ENCODE peak calls at places on chromosomes 16 and 17, in four cellular contexts. K is SK-N-SH, L is tibial artery, H is psoas muscle. Z is an unnamed sample. For H3K9me3, the result is how much of the 10 kb centered on the place peaks cover.

GRCh38 chr17:30921544-30922196 is at the start of gene ADAP2:
- DNase-seq in K (peak), L (peak), H (peak), Z (no peak)

GRCh38 chr16:11857161-11857560 is 5.8 kb upstream of the RSL1D1 start:
- DNase-seq in K (no peak), L (no peak), H (no peak), Z (no peak)

GRCh38 chr16:25126820-25127232 is 15.3 kb downstream of the LCMT1 start:
- DNase-seq in K (no peak), L (no peak), H (no peak), Z (no peak)

GRCh38 chr17:41687828-41688640 is 651 bp upstream of the EIF1 start:
- DNase-seq in K (peak), L (peak), H (peak), Z (no peak)

GRCh38 chr17:63698886-63699637 is 863 bp downstream of the LIMD2 start:
- DNase-seq in K (no peak), L (peak), H (peak), Z (no peak)

GRCh38 chr17:35655303-35655702 is 68.2 kb downstream of the AP2B1 start:
- DNase-seq in K (no peak), L (no peak), H (no peak), Z (no peak)

GRCh38 chr17:31388770-31389672 is 2.5 kb upstream of the RAB11FIP4 start:
- DNase-seq in K (peak), L (peak), H (no peak), Z (peak)

GRCh38 chr17:72126575-72127486 is 6.0 kb downstream of the SOX9 start:
- DNase-seq in K (peak), L (no peak), H (no peak), Z (no peak)

GRCh38 chr16:53378138-53378537 is 56.1 kb upstream of the RBL2 start:
- DNase-seq in K (no peak), L (no peak), H (no peak), Z (no peak)

GRCh38 chr17:21275579-21276339 is 8.8 kb upstream of the MAP2K3 start:
- DNase-seq in K (peak), L (peak), H (peak), Z (peak)

GRCh38 chr17:55635253-55635766 is 87.4 kb downstream of the TMEM100 start:
- DNase-seq in K (peak), L (no peak), H (no peak), Z (no peak)

GRCh38 chr17:56809106-56809819 is 24.5 kb downstream of the C17orf67 start:
- DNase-seq in K (no peak), L (no peak), H (no peak), Z (no peak)

GRCh38 chr16:13892301-13892700 is 27.7 kb upstream of the ERCC4 start:
- DNase-seq in K (no peak), L (no peak), H (no peak), Z (no peak)

GRCh38 chr17:64499805-64500486 is 3.1 kb upstream of the POLG2 start:
- DNase-seq in K (no peak), L (no peak), H (no peak), Z (no peak)

GRCh38 chr17:63517825-63518534 is 5.2 kb upstream of the KCNH6 start:
- DNase-seq in K (no peak), L (no peak), H (no peak), Z (no peak)

GRCh38 chr16:68382296-68382718 is 66.0 kb downstream of the SMPD3 start:
- DNase-seq in K (peak), L (no peak), H (no peak), Z (no peak)

GRCh38 chr16:19919142-19919541 is 34.5 kb upstream of the GPRC5B start:
- DNase-seq in K (no peak), L (no peak), H (no peak), Z (no peak)

GRCh38 chr17:14803781-14804180 is 461.3 kb downstream of the PMP22 start:
- DNase-seq in K (no peak), L (no peak), H (no peak), Z (no peak)

GRCh38 chr16:82056550-82056896 is 21.5 kb downstream of the HSD17B2 start:
- DNase-seq in K (no peak), L (no peak), H (no peak), Z (no peak)

GRCh38 chr16:74140557-74140956 is 156.1 kb upstream of the PSMD7 start:
- DNase-seq in K (no peak), L (no peak), H (no peak), Z (no peak)

GRCh38 chr17:81666092-81666341 is 388 bp downstream of the OXLD1 start:
- DNase-seq in K (no peak), L (no peak), H (no peak), Z (no peak)

GRCh38 chr17:60151355-60151754 is 1.6 kb downstream of the CA4 start:
- DNase-seq in K (no peak), L (no peak), H (no peak), Z (no peak)

GRCh38 chr17:12229315-12229714 is 208.6 kb downstream of the MAP2K4 start:
- DNase-seq in K (no peak), L (no peak), H (no peak), Z (no peak)

GRCh38 chr16:88306860-88307545 is 75.8 kb upstream of the ZNF469 start:
- DNase-seq in K (no peak), L (no peak), H (peak), Z (no peak)

GRCh38 chr16:88534731-88535141 is 35.5 kb upstream of the ZC3H18 start:
- DNase-seq in K (no peak), L (no peak), H (peak), Z (no peak)

GRCh38 chr17:60102632-60103047 is 23.9 kb upstream of the HEATR6 start:
- DNase-seq in K (no peak), L (no peak), H (peak), Z (no peak)

GRCh38 chr16:81401035-81401950 is 43.3 kb upstream of the CMIP start:
- DNase-seq in K (no peak), L (peak), H (no peak), Z (peak)

GRCh38 chr17:2203818-2204217 is 99.8 kb downstream of the SMG6 start:
- DNase-seq in K (no peak), L (no peak), H (no peak), Z (peak)

GRCh38 chr17:17041018-17041521 is 1.2 kb upstream of the MPRIP start:
- DNase-seq in K (no peak), L (peak), H (peak), Z (no peak)

GRCh38 chr17:14207791-14208190 is 28.9 kb downstream of the CDRT15 start:
- DNase-seq in K (no peak), L (no peak), H (no peak), Z (no peak)

GRCh38 chr16:73054732-73055481 is 7.0 kb upstream of the ZFHX3 start:
- DNase-seq in K (peak), L (no peak), H (no peak), Z (no peak)

GRCh38 chr16:80791411-80791810 is 13.0 kb downstream of the CDYL2 start:
- DNase-seq in K (no peak), L (no peak), H (no peak), Z (no peak)

GRCh38 chr17:56599093-56599492 is 5.6 kb downstream of the NOG start:
- DNase-seq in K (no peak), L (no peak), H (no peak), Z (no peak)

GRCh38 chr16:31329671-31330552 is 25.1 kb upstream of the ITGAX start:
- DNase-seq in K (no peak), L (no peak), H (no peak), Z (no peak)

GRCh38 chr17:13346592-13346991 is 255.1 kb downstream of the HS3ST3A1 start:
- DNase-seq in K (no peak), L (no peak), H (no peak), Z (no peak)

GRCh38 chr17:62876063-62876462 is 67.9 kb upstream of the MARCHF10 start:
- DNase-seq in K (no peak), L (no peak), H (no peak), Z (no peak)

GRCh38 chr17:49996495-49997255 is 1.7 kb upstream of the DLX3 start:
- DNase-seq in K (peak), L (peak), H (peak), Z (no peak)

GRCh38 chr17:17741346-17742023 is 60.2 kb downstream of the RAI1 start:
- DNase-seq in K (peak), L (no peak), H (no peak), Z (no peak)

DNA sequence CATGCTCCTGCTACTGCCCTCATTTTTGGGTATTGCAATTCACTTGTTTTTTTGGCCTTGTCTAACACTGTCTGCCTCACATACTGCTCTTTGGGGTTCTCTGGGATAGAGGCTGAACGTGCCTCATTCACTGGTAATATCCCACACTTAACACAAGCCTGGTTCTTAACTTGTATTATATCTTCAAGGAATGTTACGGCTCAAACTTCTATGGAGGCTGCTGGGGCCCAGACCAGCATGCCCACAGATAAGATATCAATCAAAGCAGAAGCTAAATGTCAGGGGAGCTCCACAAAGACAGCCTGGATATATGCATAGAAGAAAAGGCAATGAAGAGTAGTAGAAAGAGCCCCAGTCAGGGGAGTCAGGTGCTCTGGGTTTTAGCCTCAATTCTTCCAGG is 103.5 kb downstream of the WSCD1 start:
- DNase-seq in K (no peak), L (no peak), H (no peak), Z (no peak)
- H3K9me3 ChIP-seq in K (under half), L (under half), H (under half), Z (under half)

GRCh38 chr16:23575834-23576233 is 18.3 kb downstream of the UBFD1 start:
- DNase-seq in K (no peak), L (no peak), H (no peak), Z (no peak)
- TF ChIP-seq CTCF in K (no peak), L (no peak), H (no peak), Z (no peak)

DNA sequence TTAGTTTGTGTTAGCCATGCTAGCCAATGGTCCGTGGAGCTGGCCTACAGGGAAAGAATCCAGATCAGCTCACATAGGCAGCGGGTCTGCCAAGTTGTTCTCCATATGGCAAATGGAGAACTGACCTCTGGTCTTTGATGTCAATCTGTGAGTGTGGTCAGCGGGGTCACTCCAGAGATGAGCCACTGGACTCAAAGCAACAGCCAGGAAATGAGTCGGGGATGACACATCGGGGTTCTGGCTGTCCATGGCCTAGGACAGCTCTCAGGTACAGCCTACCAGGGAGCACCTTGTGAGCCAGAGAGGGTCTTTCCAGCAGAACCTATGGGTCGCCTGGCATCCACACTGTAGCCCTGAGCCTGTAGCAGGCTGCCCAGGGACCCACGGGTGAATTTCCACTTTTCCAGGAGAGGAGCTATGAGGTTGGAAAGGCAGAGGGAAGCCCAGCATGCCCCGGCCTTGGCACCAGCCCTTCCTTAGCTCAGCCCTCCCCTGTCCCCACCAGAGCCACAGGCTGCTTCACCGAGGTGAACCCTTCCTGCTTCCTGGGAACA is 203.0 kb upstream of the TNRC6C start:
- DNase-seq in K (no peak), L (peak), H (no peak), Z (no peak)
- H3K4me3 ChIP-seq in K (no peak), L (no peak), H (no peak), Z (no peak)

DNA sequence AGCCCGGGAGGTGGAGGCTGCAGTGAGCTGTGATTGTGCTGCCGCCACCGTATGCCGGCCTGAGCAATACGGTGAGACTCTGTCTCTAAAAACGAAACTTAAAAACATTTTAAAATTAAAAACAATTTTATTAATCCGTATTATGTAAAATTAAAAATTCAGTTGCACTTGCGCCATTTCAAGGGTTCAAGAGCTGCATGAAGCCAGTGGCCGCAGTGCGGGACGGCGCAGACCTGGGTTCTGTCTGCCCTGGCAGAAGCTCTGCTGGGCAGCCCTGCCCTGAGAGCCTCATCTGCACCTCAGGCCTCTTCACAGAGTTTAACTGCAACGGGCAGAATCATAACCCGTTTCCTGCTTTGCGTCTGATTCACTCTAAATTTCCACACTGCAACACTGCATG is 31.7 kb downstream of the TBC1D16 start:
- DNase-seq in K (no peak), L (no peak), H (no peak), Z (no peak)
- H3K9me3 ChIP-seq in K (under half), L (under half), H (under half), Z (under half)

GRCh38 chr16:9286930-9287329 is 195.5 kb downstream of the HAPSTR1 start:
- DNase-seq in K (no peak), L (no peak), H (no peak), Z (no peak)
- TF ChIP-seq CTCF in K (no peak), L (no peak), H (no peak), Z (no peak)

DNA sequence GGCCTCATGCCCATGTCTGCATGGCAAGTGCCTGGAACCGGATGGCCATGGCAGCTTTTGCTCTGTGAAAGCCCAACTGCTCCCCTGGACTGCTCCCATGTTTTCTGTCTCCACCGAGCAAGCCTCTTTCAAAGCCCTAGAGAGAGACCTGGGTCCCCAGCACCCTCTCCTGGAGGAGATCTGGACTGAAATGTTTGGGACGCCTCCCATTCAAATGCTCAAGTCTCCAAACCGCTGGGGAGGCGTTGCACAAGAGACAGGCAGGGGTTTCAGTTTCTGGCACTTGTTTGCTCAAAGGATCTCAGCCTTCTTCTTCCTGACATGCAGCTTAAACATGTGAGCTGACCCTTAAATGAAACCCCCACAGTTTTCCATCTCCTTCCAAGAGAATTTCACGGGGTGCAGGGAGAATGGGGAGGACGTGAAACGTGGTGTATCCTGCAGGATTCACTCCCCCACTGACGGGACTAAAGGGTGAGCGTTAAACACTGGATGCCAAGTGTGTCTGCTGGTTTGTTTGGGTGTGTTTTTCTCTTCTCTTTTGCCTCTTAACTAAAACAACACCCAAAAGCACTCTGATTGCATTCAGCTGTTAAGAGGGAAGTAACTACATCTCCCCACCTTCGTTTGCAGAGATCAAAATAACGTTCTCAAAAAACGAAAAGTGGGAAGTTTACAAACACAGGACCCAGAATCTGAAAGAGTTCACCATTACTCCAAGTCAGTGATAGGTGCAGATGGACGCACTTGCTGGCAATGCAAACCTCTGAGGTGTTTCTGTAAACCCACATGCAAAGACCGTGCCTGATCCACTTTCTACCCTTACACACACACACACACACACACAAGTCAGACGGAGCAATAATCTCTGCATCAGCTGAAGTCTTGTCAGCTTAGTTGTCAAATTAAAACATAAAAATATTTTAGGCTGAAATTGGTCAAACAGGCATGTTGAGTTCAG is 256.9 kb downstream of the C16orf95 start:
- DNase-seq in K (no peak), L (peak), H (no peak), Z (peak)
- H3K4me3 ChIP-seq in K (no peak), L (peak), H (no peak), Z (no peak)

GRCh38 chr16:55467898-55468297 is 11.1 kb upstream of the MMP2 start:
- DNase-seq in K (no peak), L (peak), H (no peak), Z (no peak)
- H3K9me3 ChIP-seq in K (under half), L (under half), H (under half), Z (under half)

DNA sequence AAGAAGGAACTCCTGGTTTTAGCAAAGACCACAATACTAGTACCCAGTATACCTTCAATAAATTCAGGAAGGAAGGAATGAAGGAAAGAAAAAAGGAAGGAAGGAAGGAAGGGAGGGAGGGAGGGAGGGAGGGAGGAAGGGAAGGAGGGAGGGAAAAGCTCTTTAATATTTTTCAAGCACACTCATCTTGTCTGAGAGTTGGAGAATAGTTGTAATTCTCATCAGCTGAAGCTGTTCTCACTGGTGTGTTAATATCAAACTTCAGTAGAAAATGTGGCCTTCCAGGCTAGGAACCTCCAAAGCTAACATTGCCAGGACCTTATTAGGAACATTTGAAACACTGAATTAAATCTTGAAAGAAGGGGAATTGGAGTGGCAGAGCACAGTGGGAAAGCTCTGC is 55.2 kb upstream of the CDH5 start:
- DNase-seq in K (no peak), L (no peak), H (no peak), Z (no peak)
- TF ChIP-seq CTCF in K (no peak), L (no peak), H (no peak), Z (no peak)

GRCh38 chr17:75959839-75960511 is 19.0 kb downstream of the ACOX1 start:
- DNase-seq in K (no peak), L (no peak), H (no peak), Z (no peak)

DNA sequence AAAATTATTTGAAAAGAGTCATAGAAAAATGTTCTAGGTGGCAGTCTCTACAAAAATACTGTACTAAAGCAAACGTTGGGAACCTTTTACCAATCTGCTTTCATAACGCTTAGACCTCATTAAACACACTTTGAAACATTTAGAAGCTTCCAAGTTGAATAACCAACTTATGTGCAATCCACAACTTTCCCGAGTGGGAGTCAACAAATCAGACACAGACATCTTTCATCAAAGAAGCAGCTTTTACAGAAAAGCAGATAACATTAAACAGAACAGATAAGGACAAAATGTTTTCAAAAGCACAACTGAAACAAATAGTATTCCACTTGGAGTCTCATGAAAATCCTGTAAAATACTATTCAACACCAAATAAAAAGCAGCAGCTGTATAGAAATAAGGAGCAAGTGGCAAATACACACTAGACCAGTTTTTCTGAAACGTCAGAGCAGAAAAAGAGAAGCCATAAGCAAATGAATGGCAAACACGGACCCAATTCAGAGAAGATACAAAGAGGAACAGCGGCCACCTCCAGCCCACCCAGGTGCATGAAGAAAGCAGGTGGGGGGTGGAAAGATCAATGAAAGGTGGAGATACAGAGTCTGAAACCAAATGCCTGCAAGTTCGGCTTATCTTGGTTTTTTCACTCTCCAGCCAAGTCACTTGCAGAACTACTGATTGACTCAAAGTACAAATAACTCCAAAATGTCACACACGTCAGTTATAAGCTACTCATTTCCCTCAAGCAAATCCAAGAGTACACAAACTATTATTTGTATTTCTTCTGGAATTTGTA is 18.4 kb upstream of the FBF1 start:
- DNase-seq in K (no peak), L (no peak), H (no peak), Z (no peak)
- H3K4me3 ChIP-seq in K (no peak), L (no peak), H (no peak), Z (no peak)

GRCh38 chr17:47981462-47981861 is 10.5 kb downstream of the CDK5RAP3 start:
- DNase-seq in K (no peak), L (no peak), H (no peak), Z (no peak)
- H3K9me3 ChIP-seq in K (under half), L (under half), H (under half), Z (under half)

Z was measured in right atrium auricular region.